ENCODE peak calls at places on chromosome 19, in five cellular contexts. T is iPS-NIHi11, N is NCI-H1436, B is GM13976, X is AG04449. M is an unnamed sample.
A peak's percentile ranks its signal among the peaks of the same experiment; 100 is the strongest.

GRCh38 chr19:19540707-19541515 is 2.8 kb downstream of the CILP2 start:
- DNase-seq in T (peak; percentile 93), N (peak; percentile 76), B (peak; percentile 90), X (no peak), M (peak; percentile 2)

GRCh38 chr19:32324631-32325215 is 20.7 kb upstream of the ZNF507 start:
- DNase-seq in T (no peak), N (no peak), B (no peak), X (no peak), M (no peak)

GRCh38 chr19:47619763-47620162 is 10.8 kb downstream of the BICRA start:
- DNase-seq in T (peak; percentile 55), N (no peak), B (no peak), X (no peak), M (no peak)

GRCh38 chr19:50798116-50798942 is 8.1 kb downstream of the ACP4 start:
- DNase-seq in T (no peak), N (no peak), B (no peak), X (no peak), M (no peak)

GRCh38 chr19:44807652-44808462 is 1.0 kb upstream of the BCAM start:
- DNase-seq in T (peak; percentile 92), N (no peak), B (peak; percentile 70), X (no peak), M (no peak)

GRCh38 chr19:3275068-3275582 is 50.7 kb downstream of the CELF5 start:
- DNase-seq in T (peak; percentile 90), N (peak; percentile 72), B (peak; percentile 84), X (no peak), M (peak; percentile 82)

GRCh38 chr19:3769494-3769893 is 2.5 kb downstream of the RAX2 start:
- DNase-seq in T (no peak), N (no peak), B (no peak), X (no peak), M (no peak)

GRCh38 chr19:6248341-6248740 is 31.4 kb downstream of the MLLT1 start:
- DNase-seq in T (no peak), N (no peak), B (no peak), X (no peak), M (no peak)

GRCh38 chr19:28553005-28553404 is 659.9 kb downstream of the UQCRFS1 start:
- DNase-seq in T (no peak), N (no peak), B (no peak), X (no peak), M (no peak)

GRCh38 chr19:35641515-35642151 is at the start of gene ETV2:
- DNase-seq in T (peak; percentile 74), N (no peak), B (peak; percentile 73), X (no peak), M (no peak)

GRCh38 chr19:40598121-40598917 is 2.9 kb upstream of the LTBP4 start:
- DNase-seq in T (peak; percentile 67), N (peak; percentile 82), B (peak; percentile 87), X (no peak), M (peak; percentile 92)

GRCh38 chr19:5572556-5573286 is 5.0 kb upstream of the TINCR start:
- DNase-seq in T (no peak), N (no peak), B (no peak), X (no peak), M (no peak)

GRCh38 chr19:40542197-40542859 is 34.3 kb upstream of the SHKBP1 start:
- DNase-seq in T (no peak), N (peak; percentile 79), B (no peak), X (no peak), M (peak; percentile 98)

GRCh38 chr19:22735911-22736645 is 47.9 kb downstream of the ZNF99 start:
- DNase-seq in T (no peak), N (no peak), B (no peak), X (no peak), M (no peak)

GRCh38 chr19:11673608-11674041 is 65.1 kb downstream of the ZNF823 start:
- DNase-seq in T (peak; percentile 76), N (no peak), B (peak; percentile 40), X (no peak), M (no peak)

GRCh38 chr19:39303373-39304184 is 7.4 kb downstream of the IFNL1 start:
- DNase-seq in T (peak; percentile 67), N (no peak), B (no peak), X (no peak), M (no peak)

GRCh38 chr19:35742121-35742724 is at the start of gene IGFLR1:
- DNase-seq in T (no peak), N (no peak), B (peak; percentile 73), X (no peak), M (no peak)

GRCh38 chr19:16957151-16957662 is 68.4 kb downstream of the F2RL3 start:
- DNase-seq in T (peak; percentile 57), N (peak; percentile 70), B (no peak), X (no peak), M (peak; percentile 79)

GRCh38 chr19:7869453-7869909 is 4.7 kb downstream of the PRR36 start:
- DNase-seq in T (peak; percentile 50), N (no peak), B (peak; percentile 87), X (no peak), M (no peak)

GRCh38 chr19:49147923-49148682 is 7.1 kb downstream of the HRC start:
- DNase-seq in T (no peak), N (no peak), B (no peak), X (no peak), M (no peak)

GRCh38 chr19:29088761-29089160 is 124.2 kb downstream of the UQCRFS1 start:
- DNase-seq in T (no peak), N (no peak), B (no peak), X (no peak), M (no peak)

GRCh38 chr19:2547033-2547680 is 71.2 kb downstream of the GADD45B start:
- DNase-seq in T (no peak), N (no peak), B (no peak), X (no peak), M (no peak)

GRCh38 chr19:56916528-56916927 is 76.0 kb upstream of the PEG3 start:
- DNase-seq in T (no peak), N (no peak), B (no peak), X (no peak), M (no peak)

GRCh38 chr19:48867119-48867921 is 1.1 kb downstream of the PLEKHA4 start:
- DNase-seq in T (no peak), N (no peak), B (no peak), X (no peak), M (no peak)

GRCh38 chr19:51364200-51365106 is 1.7 kb downstream of the ETFB start:
- DNase-seq in T (no peak), N (no peak), B (no peak), X (no peak), M (no peak)

GRCh38 chr19:50728084-50728737 is 5.0 kb downstream of the CLEC11A start:
- DNase-seq in T (peak; percentile 85), N (no peak), B (peak; percentile 43), X (no peak), M (no peak)

GRCh38 chr19:42281175-42282035 is 12.4 kb downstream of the CIC start:
- DNase-seq in T (peak; percentile 56), N (peak; percentile 40), B (no peak), X (no peak), M (peak; percentile 36)

GRCh38 chr19:51461723-51462161 is 3.5 kb upstream of the SIGLEC8 start:
- DNase-seq in T (no peak), N (no peak), B (no peak), X (no peak), M (no peak)

GRCh38 chr19:10500247-10500592 is 2.9 kb downstream of the KEAP1 start:
- DNase-seq in T (no peak), N (no peak), B (no peak), X (no peak), M (no peak)

GRCh38 chr19:29680447-29680846 is 15.2 kb downstream of the PLEKHF1 start:
- DNase-seq in T (no peak), N (no peak), B (peak; percentile 65), X (no peak), M (no peak)

GRCh38 chr19:28039677-28040381 is 1173.1 kb downstream of the UQCRFS1 start:
- DNase-seq in T (no peak), N (no peak), B (no peak), X (no peak), M (no peak)

GRCh38 chr19:47230122-47230920 is 678 bp downstream of the BBC3 start:
- DNase-seq in T (peak; percentile 75), N (no peak), B (peak; percentile 78), X (no peak), M (no peak)

GRCh38 chr19:2584002-2584401 is 108.1 kb downstream of the GADD45B start:
- DNase-seq in T (no peak), N (no peak), B (no peak), X (no peak), M (no peak)

GRCh38 chr19:40778865-40779284 is 828 bp downstream of the RAB4B start:
- DNase-seq in T (no peak), N (no peak), B (no peak), X (no peak), M (no peak)